ENCODE peak calls at places on chromosome 16, in eight cellular contexts. G is stomach, F is aorta, Q is A549, E is AG04450, O is heart left ventricle, V is dorsolateral prefrontal cortex, X is iPS DF 6.9. N is an unnamed sample.

GRCh38 chr16:81600275-81600674 is 155.7 kb downstream of the CMIP start:
- DNase-seq in G (no peak), F (no peak), Q (no peak), E (no peak), O (peak), V (no peak), X (no peak), N (no peak)

GRCh38 chr16:9932000-9932399 is 250.2 kb downstream of the GRIN2A start:
- DNase-seq in G (no peak), F (no peak), Q (no peak), E (no peak), O (no peak), V (no peak), X (no peak), N (no peak)

GRCh38 chr16:1960665-1961630 is 1.6 kb downstream of the NDUFB10 start:
- DNase-seq in G (no peak), F (no peak), Q (no peak), E (no peak), O (no peak), V (no peak), X (no peak), N (no peak)

GRCh38 chr16:53534206-53534605 is 31.2 kb upstream of the AKTIP start:
- DNase-seq in G (no peak), F (no peak), Q (no peak), E (no peak), O (no peak), V (no peak), X (no peak), N (no peak)

GRCh38 chr16:80174416-80174815 is 366.4 kb upstream of the DYNLRB2 start:
- DNase-seq in G (no peak), F (no peak), Q (no peak), E (peak), O (no peak), V (no peak), X (no peak), N (no peak)

GRCh38 chr16:56450275-56450889 is 750 bp downstream of the NUDT21 start:
- DNase-seq in G (no peak), F (no peak), Q (no peak), E (no peak), O (no peak), V (no peak), X (no peak), N (no peak)

GRCh38 chr16:78288915-78289314 is 189.5 kb downstream of the WWOX start:
- DNase-seq in G (no peak), F (no peak), Q (no peak), E (no peak), O (no peak), V (no peak), X (no peak), N (no peak)

GRCh38 chr16:49488740-49489525 is 115.3 kb downstream of the C16orf78 start:
- DNase-seq in G (no peak), F (no peak), Q (no peak), E (no peak), O (no peak), V (no peak), X (no peak), N (no peak)

GRCh38 chr16:28003923-28004322 is 59.6 kb downstream of the GSG1L start:
- DNase-seq in G (no peak), F (peak), Q (no peak), E (no peak), O (no peak), V (no peak), X (no peak), N (no peak)

GRCh38 chr16:10883004-10883403 is 6.0 kb downstream of the CIITA start:
- DNase-seq in G (peak), F (peak), Q (no peak), E (no peak), O (no peak), V (no peak), X (no peak), N (no peak)

GRCh38 chr16:11094075-11094593 is 149.8 kb downstream of the CLEC16A start:
- DNase-seq in G (no peak), F (no peak), Q (no peak), E (peak), O (no peak), V (no peak), X (no peak), N (no peak)

GRCh38 chr16:84308120-84308519 is 13.4 kb downstream of the WFDC1 start:
- DNase-seq in G (peak), F (peak), Q (peak), E (peak), O (peak), V (peak), X (no peak), N (no peak)

GRCh38 chr16:67447508-67448076 is 16.7 kb downstream of the HSD11B2 start:
- DNase-seq in G (peak), F (no peak), Q (peak), E (peak), O (no peak), V (no peak), X (no peak), N (peak)

GRCh38 chr16:68022728-68023537 is at the start of the genes DDX28 and DUS2:
- DNase-seq in G (peak), F (peak), Q (peak), E (peak), O (peak), V (peak), X (peak), N (peak)

GRCh38 chr16:19601083-19601976 is 45.8 kb downstream of the VPS35L start:
- DNase-seq in G (no peak), F (no peak), Q (peak), E (no peak), O (no peak), V (peak), X (peak), N (peak)

GRCh38 chr16:31439519-31439918 is 3.1 kb downstream of the ZNF843 start:
- DNase-seq in G (no peak), F (no peak), Q (no peak), E (no peak), O (no peak), V (no peak), X (no peak), N (no peak)

GRCh38 chr16:79093554-79093967 is 507.0 kb downstream of the MAF start:
- DNase-seq in G (no peak), F (no peak), Q (no peak), E (no peak), O (peak), V (no peak), X (no peak), N (peak)

GRCh38 chr16:30409125-30410060 is 2.0 kb downstream of the ZNF771 start:
- DNase-seq in G (peak), F (peak), Q (peak), E (peak), O (peak), V (peak), X (no peak), N (peak)

GRCh38 chr16:9165601-9166220 is 74.3 kb downstream of the HAPSTR1 start:
- DNase-seq in G (no peak), F (no peak), Q (no peak), E (no peak), O (no peak), V (no peak), X (no peak), N (no peak)

GRCh38 chr16:27706803-27707685 is 157.1 kb downstream of the KATNIP start:
- DNase-seq in G (no peak), F (peak), Q (no peak), E (no peak), O (no peak), V (no peak), X (no peak), N (no peak)

GRCh38 chr16:66553223-66553622 is 847 bp downstream of the CKLF start:
- DNase-seq in G (peak), F (no peak), Q (no peak), E (no peak), O (no peak), V (no peak), X (no peak), N (no peak)

GRCh38 chr16:66660422-66661209 is 35.9 kb downstream of the CMTM4 start:
- DNase-seq in G (peak), F (peak), Q (peak), E (peak), O (peak), V (peak), X (no peak), N (peak)

GRCh38 chr16:58850627-58851024 is 116.5 kb upstream of the GOT2 start:
- DNase-seq in G (no peak), F (no peak), Q (no peak), E (no peak), O (no peak), V (no peak), X (no peak), N (no peak)

GRCh38 chr16:22188595-22189442 is 17.3 kb upstream of the EEF2K start:
- DNase-seq in G (peak), F (peak), Q (peak), E (peak), O (peak), V (peak), X (no peak), N (peak)

GRCh38 chr16:19555938-19556778 is 655 bp downstream of the VPS35L start:
- DNase-seq in G (no peak), F (no peak), Q (peak), E (no peak), O (no peak), V (no peak), X (peak), N (no peak)

DNA sequence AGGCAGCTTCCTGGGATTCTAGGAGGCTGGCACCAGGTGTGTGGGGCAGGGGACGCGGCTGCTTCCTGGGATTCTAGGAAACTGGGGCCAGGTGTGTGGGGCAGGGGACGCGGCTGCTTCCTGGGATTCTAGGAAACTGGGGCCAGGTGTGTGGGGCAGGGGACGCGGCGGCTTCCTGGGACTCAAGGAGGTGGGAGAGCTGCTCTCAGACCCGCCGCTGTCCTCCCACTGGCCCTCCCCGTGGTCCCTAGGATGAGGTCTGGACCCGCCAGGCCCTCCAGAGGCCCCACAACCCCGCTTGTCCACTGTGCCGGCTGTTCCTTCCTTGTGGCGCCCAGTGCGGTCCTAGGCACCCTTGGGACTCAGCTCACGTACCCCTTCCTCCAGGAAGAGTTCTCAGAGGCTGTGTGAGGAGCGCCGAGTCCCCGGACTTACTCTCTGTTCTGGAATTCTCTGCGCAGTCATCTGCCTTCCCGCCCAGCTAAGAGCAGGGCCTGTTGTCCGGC is 565 bp downstream of the DPEP1 start:
- DNase-seq in G (no peak), F (no peak), Q (no peak), E (no peak), O (no peak), V (no peak), X (no peak), N (no peak)
- H3K27ac ChIP-seq in G (no peak), F (no peak), Q (no peak), E (no peak), O (no peak), V (no peak), X (no peak), N (no peak)

GRCh38 chr16:3751878-3752277 is 34.6 kb upstream of the TRAP1 start:
- DNase-seq in G (no peak), F (peak), Q (no peak), E (no peak), O (no peak), V (no peak), X (no peak), N (no peak)
- H3K27ac ChIP-seq in G (no peak), F (no peak), Q (no peak), E (no peak), O (no peak), V (no peak), X (no peak), N (no peak)

GRCh38 chr16:4208529-4208835 is 33.4 kb downstream of the SRL start:
- DNase-seq in G (no peak), F (no peak), Q (no peak), E (no peak), O (no peak), V (no peak), X (no peak), N (no peak)
- H3K27ac ChIP-seq in G (no peak), F (no peak), Q (no peak), E (no peak), O (peak), V (no peak), X (no peak), N (no peak)

DNA sequence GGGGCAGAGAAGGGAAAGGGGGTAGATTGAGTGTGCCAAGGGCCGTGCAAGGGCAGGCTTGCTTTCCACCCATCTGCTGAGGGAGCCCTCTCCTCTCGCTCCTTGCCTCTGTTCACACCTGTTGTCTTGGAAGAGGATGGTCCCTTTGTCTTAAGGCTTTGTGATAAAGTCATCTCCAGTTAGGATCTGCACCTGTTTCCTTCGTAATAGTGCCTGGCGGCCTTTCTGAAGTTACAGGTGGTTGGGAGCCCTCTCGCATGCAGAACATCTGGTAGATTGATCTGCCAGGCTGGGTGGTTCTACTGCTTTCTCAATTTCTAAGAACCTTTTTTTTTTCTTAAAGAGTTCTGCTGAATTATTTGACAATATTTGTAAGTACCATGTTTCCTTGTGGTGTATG is 16.3 kb downstream of the UBFD1 start:
- DNase-seq in G (no peak), F (no peak), Q (no peak), E (no peak), O (no peak), V (no peak), X (no peak), N (no peak)
- H3K27ac ChIP-seq in G (no peak), F (no peak), Q (no peak), E (no peak), O (no peak), V (no peak), X (no peak), N (no peak)

GRCh38 chr16:69326172-69326873 is 4.1 kb downstream of the PDF start:
- DNase-seq in G (no peak), F (no peak), Q (no peak), E (no peak), O (no peak), V (no peak), X (no peak), N (no peak)

GRCh38 chr16:69325784-69326171 is 4.6 kb downstream of the PDF start:
- DNase-seq in G (no peak), F (peak), Q (no peak), E (no peak), O (no peak), V (no peak), X (no peak), N (no peak)

GRCh38 chr16:69328854-69329316 is 1.5 kb downstream of the PDF start:
- DNase-seq in G (no peak), F (peak), Q (no peak), E (no peak), O (no peak), V (no peak), X (no peak), N (no peak)

GRCh38 chr16:69329369-69330285 is 761 bp downstream of the PDF start:
- DNase-seq in G (no peak), F (peak), Q (no peak), E (no peak), O (no peak), V (peak), X (no peak), N (no peak)

DNA sequence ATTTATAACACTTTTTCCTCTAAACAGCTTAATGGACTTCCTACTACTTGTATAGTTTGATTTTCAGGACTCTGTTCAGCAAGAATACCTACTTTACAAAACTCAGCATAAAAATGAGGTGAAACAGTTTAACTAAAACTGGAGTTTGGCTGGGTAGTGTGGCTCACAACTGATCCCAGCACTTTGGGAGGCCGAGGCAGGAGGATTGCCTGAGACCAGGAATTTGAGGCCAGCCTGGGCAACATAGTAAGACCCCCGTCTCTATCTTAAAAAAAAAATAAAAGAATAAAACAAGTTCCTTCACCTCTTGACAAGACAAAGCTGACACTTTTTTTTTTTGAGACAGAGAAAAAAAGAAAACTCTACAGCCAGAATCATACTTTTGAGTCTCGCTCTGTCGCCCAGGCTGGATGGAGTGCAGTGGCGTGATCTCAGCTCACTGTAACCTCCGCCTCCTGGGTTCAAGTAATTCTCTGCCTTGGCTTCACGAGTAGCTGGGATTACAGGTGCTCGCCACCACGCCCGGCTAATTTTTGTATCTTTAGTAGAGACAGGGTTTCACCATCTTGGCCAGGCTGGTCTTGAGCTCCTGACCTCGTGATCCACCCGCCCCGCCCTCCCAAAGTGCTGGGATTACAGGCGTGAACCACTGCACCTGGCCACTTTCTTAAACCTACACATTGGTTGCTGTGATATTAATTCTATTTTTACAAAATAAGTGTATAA is 2.6 kb downstream of the PDF start:
- DNase-seq in G (no peak), F (peak), Q (no peak), E (no peak), O (no peak), V (no peak), X (no peak), N (no peak)
- H3K27ac ChIP-seq in G (no peak), F (no peak), Q (no peak), E (no peak), O (no peak), V (no peak), X (no peak), N (no peak)